ENCODE peak calls at places on chromosomes 3 and 15, in seven cellular contexts. W, N, G, L, B, F and M are unnamed samples.

GRCh38 chr3:127263586-127264231 is 24.1 kb downstream of the PRR20G start:
- DNase-seq in W (no peak), N (no peak), G (no peak), L (no peak), B (no peak), F (no peak), M (no peak)

GRCh38 chr15:57911247-57911646 is 154.3 kb downstream of the ALDH1A2 start:
- DNase-seq in W (no peak), N (peak), G (no peak), L (no peak), B (no peak), F (peak), M (no peak)

GRCh38 chr15:48645558-48646330 is at the start of gene FBN1:
- DNase-seq in W (peak), N (peak), G (no peak), L (peak), B (peak), F (peak), M (peak)

GRCh38 chr15:69748131-69748530 is 295.5 kb downstream of the RPLP1 start:
- DNase-seq in W (no peak), N (no peak), G (no peak), L (no peak), B (no peak), F (no peak), M (no peak)

GRCh38 chr3:172461530-172462138 is 13.4 kb upstream of the GHSR start:
- DNase-seq in W (no peak), N (peak), G (peak), L (peak), B (no peak), F (no peak), M (no peak)

GRCh38 chr15:77181305-77182074 is 110.6 kb upstream of the TSPAN3 start:
- DNase-seq in W (no peak), N (no peak), G (no peak), L (no peak), B (peak), F (no peak), M (no peak)

GRCh38 chr15:73355866-73356265 is 12.9 kb downstream of the HCN4 start:
- DNase-seq in W (no peak), N (no peak), G (no peak), L (no peak), B (no peak), F (no peak), M (no peak)

GRCh38 chr3:122397136-122397645 is 13.2 kb downstream of the FAM162A start:
- DNase-seq in W (no peak), N (peak), G (no peak), L (no peak), B (no peak), F (no peak), M (no peak)

GRCh38 chr3:186967686-186968085 is 37.4 kb downstream of the ST6GAL1 start:
- DNase-seq in W (no peak), N (no peak), G (no peak), L (no peak), B (no peak), F (no peak), M (no peak)

GRCh38 chr3:161265916-161266571 is 44.9 kb downstream of the NMD3 start:
- DNase-seq in W (no peak), N (no peak), G (no peak), L (no peak), B (no peak), F (no peak), M (no peak)